ENCODE peak calls at places on chromosomes 12 and 14, in five cellular contexts. O, V, N, K and G are unnamed samples.

GRCh38 chr12:122306407-122306806 is 40.1 kb upstream of the VPS33A start:
- DNase-seq in N (peak; percentile 62), K (no peak), O (no peak), V (no peak), G (no peak)

GRCh38 chr14:37587881-37588666 is 7.0 kb downstream of the FOXA1 start:
- DNase-seq in N (no peak), K (no peak), V (no peak), O (no peak), G (peak; percentile 87)

GRCh38 chr14:64910847-64911495 is 3.3 kb upstream of the CHURC1 start:
- DNase-seq in V (peak; percentile 35), K (peak; percentile 39), N (no peak), O (no peak), G (no peak)

GRCh38 chr12:113464852-113465719 is 6.6 kb downstream of the LHX5 start:
- DNase-seq in V (peak; percentile 60), O (no peak), N (peak; percentile 31), K (no peak), G (no peak)

GRCh38 chr14:57848353-57848752 is 17.5 kb downstream of the SLC35F4 start:
- DNase-seq in K (no peak), V (no peak), O (no peak), N (no peak), G (no peak)

GRCh38 chr12:123150804-123151678 is at the start of gene PITPNM2:
- DNase-seq in N (peak; percentile 86), V (peak; percentile 90), O (no peak), K (no peak), G (peak; percentile 77)

GRCh38 chr12:94557896-94558295 is 92.5 kb downstream of the TMCC3 start:
- DNase-seq in V (no peak), K (no peak), N (no peak), O (no peak), G (no peak)

GRCh38 chr14:99521176-99522024 is 40.2 kb downstream of the CCNK start:
- DNase-seq in V (no peak), N (no peak), O (no peak), K (no peak), G (no peak)

GRCh38 chr14:96058606-96059200 is 19.5 kb downstream of the C14orf132 start:
- DNase-seq in V (no peak), K (no peak), O (no peak), N (no peak), G (no peak)

GRCh38 chr12:1741154-1741949 is 50.5 kb downstream of the ADIPOR2 start:
- DNase-seq in K (no peak), N (no peak), O (no peak), V (no peak), G (peak; percentile 16)

GRCh38 chr12:116492703-116493324 is 66.4 kb upstream of the MAP1LC3B2 start:
- DNase-seq in V (no peak), K (peak; percentile 79), N (peak; percentile 79), O (no peak), G (peak; percentile 95)

GRCh38 chr14:103216399-103216798 is 93.1 kb downstream of the TNFAIP2 start:
- DNase-seq in N (no peak), V (no peak), O (no peak), K (no peak), G (no peak)

GRCh38 chr12:49109631-49110172 is 945 bp downstream of the LMBR1L start:
- DNase-seq in N (no peak), O (no peak), K (no peak), V (peak; percentile 34), G (no peak)

GRCh38 chr12:100661300-100661951 is 87.9 kb downstream of the GAS2L3 start:
- DNase-seq in K (no peak), N (no peak), O (no peak), V (no peak), G (no peak)

GRCh38 chr14:104590240-104590965 is 10.8 kb downstream of the C14orf180 start:
- DNase-seq in N (no peak), O (no peak), V (no peak), K (no peak), G (no peak)

GRCh38 chr14:64501326-64502171 is 2.1 kb downstream of the ZBTB25 start:
- DNase-seq in V (peak; percentile 58), N (no peak), K (no peak), O (no peak), G (peak; percentile 61)

GRCh38 chr12:99984271-99985128 is at the start of gene ANKS1B:
- DNase-seq in K (no peak), V (peak; percentile 89), O (no peak), N (peak; percentile 73), G (peak; percentile 85)

GRCh38 chr14:64891839-64892375 is 12.2 kb upstream of the SPTB start:
- DNase-seq in V (peak; percentile 48), O (peak; percentile 36), K (peak; percentile 59), N (peak; percentile 23), G (peak; percentile 74)

GRCh38 chr14:80637726-80638619 is 303.6 kb downstream of the CEP128 start:
- DNase-seq in O (no peak), K (no peak), V (no peak), N (no peak), G (no peak)

GRCh38 chr12:110861729-110862128 is 14.9 kb downstream of the CCDC63 start:
- DNase-seq in N (no peak), K (no peak), V (no peak), O (no peak), G (no peak)

GRCh38 chr12:7068240-7068993 is 7.9 kb downstream of the C1S start:
- DNase-seq in O (no peak), N (no peak), K (no peak), V (no peak), G (no peak)

GRCh38 chr14:85597701-85598100 is 67.8 kb downstream of the FLRT2 start:
- DNase-seq in O (no peak), V (no peak), N (no peak), K (no peak), G (no peak)

GRCh38 chr12:122051231-122051876 is 27.2 kb upstream of the MLXIP start:
- DNase-seq in V (no peak), N (no peak), K (no peak), O (no peak), G (no peak)

GRCh38 chr14:34614638-34615037 is 15.3 kb downstream of the SNX6 start:
- DNase-seq in O (no peak), K (no peak), N (no peak), V (no peak), G (no peak)

GRCh38 chr14:76486251-76486743 is 110.4 kb downstream of the ESRRB start:
- DNase-seq in N (no peak), V (peak; percentile 73), O (no peak), K (no peak), G (no peak)

GRCh38 chr12:106791531-106791930 is 17.0 kb downstream of the RIC8B start:
- DNase-seq in N (no peak), V (no peak), O (no peak), K (no peak), G (peak; percentile 53)

GRCh38 chr14:68860771-68861170 is 67.9 kb upstream of the ZFP36L1 start:
- DNase-seq in O (no peak), V (no peak), K (no peak), N (no peak), G (no peak)

GRCh38 chr14:68857671-68858070 is 64.8 kb upstream of the ZFP36L1 start:
- DNase-seq in N (no peak), V (no peak), O (no peak), K (no peak), G (no peak)

GRCh38 chr14:68853749-68854148 is 60.9 kb upstream of the ZFP36L1 start:
- DNase-seq in K (no peak), V (no peak), N (no peak), O (no peak), G (peak; percentile 64)

GRCh38 chr14:68854421-68854820 is 61.6 kb upstream of the ZFP36L1 start:
- DNase-seq in V (no peak), O (no peak), N (no peak), K (no peak), G (peak; percentile 72)

DNA sequence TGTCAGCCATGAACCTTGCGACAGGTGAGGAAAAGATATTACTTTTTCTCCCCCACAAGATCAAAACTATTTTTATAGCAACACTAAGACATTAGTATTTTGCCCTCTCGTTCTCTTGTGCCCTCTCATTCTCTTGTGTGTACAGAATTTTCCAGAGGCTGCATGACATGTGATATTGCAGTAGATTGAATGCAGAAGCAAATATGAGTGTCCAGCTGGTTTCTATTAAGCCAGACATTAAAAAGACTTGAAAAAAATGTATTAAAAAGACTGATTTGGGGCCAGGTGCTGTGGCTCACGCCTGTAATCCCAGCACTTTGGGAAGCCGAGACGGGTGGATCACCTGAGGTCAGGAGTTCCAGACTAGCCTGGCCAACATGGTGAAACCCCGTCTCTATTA is 63.7 kb upstream of the ZFP36L1 start:
- DNase-seq in K (no peak), N (no peak), V (no peak), O (no peak), G (no peak)
- TF ChIP-seq JUND in K (no peak), N (no peak), V (no peak), O (no peak), G (no peak)

DNA sequence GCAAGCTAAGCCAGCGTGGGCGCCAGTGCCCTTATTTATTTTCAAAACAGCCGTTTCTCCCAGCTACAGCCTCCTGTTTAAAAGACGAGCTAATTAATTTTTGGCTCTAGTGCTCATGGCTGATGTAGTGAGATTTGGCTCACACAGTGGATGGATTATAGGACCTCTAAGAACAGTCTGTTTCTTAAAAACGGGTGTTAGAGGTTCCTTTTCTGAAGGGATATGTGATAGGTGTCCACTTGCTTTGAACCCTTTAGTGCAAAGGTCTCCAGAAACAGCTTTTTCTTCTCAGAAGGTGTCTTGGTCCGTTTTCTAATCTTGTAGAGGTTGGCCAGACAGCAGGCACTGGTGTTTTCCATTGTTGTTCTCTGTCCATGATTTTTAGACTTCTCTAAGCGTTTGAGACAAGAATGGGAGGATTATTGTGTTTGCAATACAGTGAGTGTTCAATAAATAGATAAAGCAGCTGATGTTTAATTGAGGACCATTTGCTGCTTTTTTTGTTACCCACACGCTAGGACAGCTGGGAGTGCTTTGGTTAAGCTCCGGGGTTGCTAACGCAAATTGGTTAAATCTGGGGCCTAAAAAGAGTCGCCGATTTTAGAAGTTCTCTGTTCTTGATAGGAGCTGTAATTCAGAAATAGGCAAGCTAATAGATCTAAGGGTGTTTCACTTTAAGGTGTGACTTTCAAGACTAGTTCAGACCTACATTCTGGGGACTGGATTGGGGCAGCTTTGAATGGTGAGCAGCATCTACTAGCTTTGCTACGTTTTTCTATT is 1.0 kb downstream of the BORCS5 start:
- DNase-seq in N (no peak), K (no peak), V (no peak), O (no peak), G (no peak)
- TF ChIP-seq JUND in N (no peak), K (no peak), V (no peak), O (no peak), G (no peak)

GRCh38 chr12:26496170-26496569 is 300.8 kb downstream of the SSPN start:
- DNase-seq in N (no peak), K (no peak), V (no peak), O (no peak), G (no peak)
- TF ChIP-seq JUND in N (no peak), K (no peak), V (no peak), O (no peak), G (no peak)

DNA sequence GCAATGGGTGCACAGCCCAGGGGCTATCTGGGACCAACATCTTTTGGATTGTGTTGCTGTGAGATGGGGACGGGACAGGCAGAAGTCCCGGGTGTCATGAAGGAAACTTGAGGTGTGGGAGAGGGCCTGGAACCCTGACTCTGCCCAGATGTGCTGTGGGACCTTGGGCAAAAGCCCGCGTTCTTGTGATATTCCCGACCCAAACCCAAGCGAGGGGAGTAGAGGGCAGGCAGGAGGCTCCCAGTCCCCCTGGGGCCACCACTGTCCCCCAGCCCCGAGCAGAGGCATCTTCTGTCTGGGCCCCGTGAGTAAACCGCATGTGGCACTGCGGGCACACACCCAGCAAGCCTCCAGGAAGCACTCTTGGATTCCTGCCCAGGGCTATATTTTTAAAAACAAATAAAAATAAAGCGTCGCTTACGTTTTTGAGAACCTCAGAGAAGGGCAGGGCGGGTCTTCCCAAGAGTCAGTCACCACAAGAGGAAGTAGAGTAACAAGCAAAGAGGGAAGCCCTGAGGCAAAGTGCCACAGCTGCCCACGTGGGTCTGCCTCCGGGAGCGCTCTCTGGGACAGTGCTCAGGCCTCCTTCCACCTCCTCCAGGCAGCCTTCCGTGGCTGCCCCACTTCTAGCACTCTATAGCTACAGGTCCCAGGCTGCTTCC is 39.5 kb downstream of the BEGAIN start:
- DNase-seq in V (no peak), O (no peak), N (no peak), K (peak; percentile 55), G (peak; percentile 78)
- TF ChIP-seq JUND in V (no peak), O (no peak), N (no peak), K (no peak), G (no peak)